ENCODE peak calls at places on chromosomes 12 and 14, in nine cellular contexts. I, F, D, L, H, S, J, B and A are unnamed samples.
A peak's percentile ranks its signal among the peaks of the same experiment; 100 is the strongest.

GRCh38 chr12:10636611-10637010 is 23.2 kb upstream of the MAGOHB start:
- DNase-seq in I (no peak), F (no peak), D (no peak), L (no peak), H (no peak), S (no peak), J (no peak), B (no peak), A (no peak)

GRCh38 chr14:91284791-91285548 is 40.5 kb upstream of the GPR68 start:
- DNase-seq in I (no peak), F (no peak), D (no peak), L (no peak), H (no peak), S (no peak), J (no peak), B (no peak), A (no peak)

GRCh38 chr12:52473738-52474137 is at the start of gene KRT6C:
- DNase-seq in I (no peak), F (no peak), D (no peak), L (no peak), H (no peak), S (no peak), J (no peak), B (no peak), A (no peak)

GRCh38 chr12:126926023-126926600 is 1340.9 kb upstream of the TMEM132C start:
- DNase-seq in I (no peak), F (no peak), D (no peak), L (no peak), H (no peak), S (no peak), J (no peak), B (no peak), A (no peak)

GRCh38 chr14:74663884-74664283 is 49.0 kb downstream of the AREL1 start:
- DNase-seq in I (no peak), F (no peak), D (no peak), L (no peak), H (no peak), S (no peak), J (no peak), B (no peak), A (no peak)

GRCh38 chr12:88299567-88300101 is 157.5 kb downstream of the TMTC3 start:
- DNase-seq in I (peak; percentile 66), F (no peak), D (no peak), L (peak; percentile 98), H (no peak), S (no peak), J (no peak), B (no peak), A (peak; percentile 24)

GRCh38 chr12:26126340-26127284 is 1.8 kb upstream of the BHLHE41 start:
- DNase-seq in I (peak; percentile 78), F (peak; percentile 89), D (peak; percentile 87), L (peak; percentile 80), H (peak; percentile 78), S (peak; percentile 90), J (peak; percentile 88), B (peak; percentile 28), A (peak; percentile 94)

GRCh38 chr14:24151404-24152080 is 4.2 kb downstream of the RNF31 start:
- DNase-seq in I (no peak), F (no peak), D (no peak), L (no peak), H (no peak), S (no peak), J (no peak), B (no peak), A (no peak)

GRCh38 chr14:55698051-55698450 is 118.0 kb downstream of the KTN1 start:
- DNase-seq in I (peak; percentile 8), F (no peak), D (no peak), L (no peak), H (no peak), S (peak; percentile 72), J (no peak), B (no peak), A (no peak)

GRCh38 chr12:106223485-106224391 is 24.1 kb downstream of the CKAP4 start:
- DNase-seq in I (peak; percentile 90), F (peak; percentile 76), D (peak; percentile 77), L (peak; percentile 54), H (peak; percentile 59), S (peak; percentile 84), J (no peak), B (peak; percentile 45), A (peak; percentile 74)

GRCh38 chr14:22898302-22898894 is 15.4 kb downstream of the REM2 start:
- DNase-seq in I (no peak), F (no peak), D (no peak), L (peak; percentile 88), H (no peak), S (no peak), J (no peak), B (no peak), A (no peak)

GRCh38 chr12:95721320-95721719 is 69.2 kb downstream of the NTN4 start:
- DNase-seq in I (no peak), F (no peak), D (no peak), L (peak; percentile 33), H (no peak), S (no peak), J (no peak), B (no peak), A (no peak)

DNA sequence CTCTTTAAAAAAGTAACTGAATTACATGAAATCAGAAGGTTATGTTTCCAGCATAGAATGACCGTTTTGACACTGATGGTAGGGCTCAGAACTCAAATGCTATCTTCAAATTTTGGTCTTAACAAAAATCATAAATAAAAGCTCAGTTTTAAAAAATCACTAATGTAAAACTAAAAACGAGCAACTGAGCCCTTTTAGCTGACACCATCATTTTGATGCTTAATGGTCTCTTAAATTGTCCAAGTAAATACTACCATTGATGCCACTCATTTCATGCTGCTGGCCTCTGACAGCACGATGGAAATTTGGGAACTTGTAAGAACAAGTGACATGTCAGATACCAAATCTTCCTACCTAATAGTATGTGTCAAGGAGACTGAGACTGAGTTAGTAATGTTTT is 205.0 kb downstream of the AKAP6 start:
- DNase-seq in I (no peak), F (no peak), D (no peak), L (no peak), H (no peak), S (no peak), J (no peak), B (no peak), A (no peak)
- TF ChIP-seq POLR2A in I (no peak), F (no peak), D (no peak), L (no peak), H (no peak), S (no peak), J (no peak), B (no peak), A (no peak)

DNA sequence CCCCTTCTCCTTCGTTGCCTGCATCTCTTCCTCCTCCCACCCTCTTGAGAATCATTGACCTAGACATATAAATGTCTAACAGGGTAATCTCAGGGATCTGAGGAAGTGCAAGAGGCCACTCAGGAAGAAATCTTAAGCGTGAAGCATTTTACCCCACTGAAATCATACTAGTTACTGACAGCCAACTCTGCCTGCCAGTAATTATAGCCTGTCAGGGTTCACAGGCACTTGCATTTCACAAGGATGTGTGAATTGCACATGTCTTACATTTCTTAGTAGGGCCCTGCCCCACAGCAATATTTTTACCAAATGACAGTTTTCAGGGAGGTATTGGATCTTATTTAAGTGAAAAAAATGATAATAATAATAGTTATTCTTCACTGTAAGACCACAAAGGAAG is 127.2 kb downstream of the SLC15A5 start:
- DNase-seq in I (no peak), F (no peak), D (no peak), L (no peak), H (no peak), S (no peak), J (no peak), B (no peak), A (no peak)
- H3K4me3 ChIP-seq in I (no peak overlapping the region), F (no peak overlapping the region), D (no peak overlapping the region), L (no peak overlapping the region), H (no peak overlapping the region), S (no peak overlapping the region), J (no peak overlapping the region), B (no peak overlapping the region), A (no peak overlapping the region)

GRCh38 chr12:51391047-51391837 is at the start of gene GALNT6:
- DNase-seq in I (peak; percentile 51), F (no peak), D (no peak), L (no peak), H (peak; percentile 72), S (peak; percentile 91), J (no peak), B (no peak), A (no peak)
- TF ChIP-seq POLR2A in I (no peak), F (no peak), D (no peak), L (no peak), H (no peak), S (peak; percentile 34), J (no peak), B (no peak), A (no peak)

GRCh38 chr14:94391284-94391914 is 3.0 kb upstream of the SERPINA1 start:
- DNase-seq in I (no peak), F (no peak), D (no peak), L (no peak), H (peak; percentile 31), S (no peak), J (no peak), B (no peak), A (no peak)

GRCh38 chr14:94392510-94392935 is 4.1 kb upstream of the SERPINA1 start:
- DNase-seq in I (no peak), F (no peak), D (no peak), L (peak; percentile 65), H (peak; percentile 79), S (no peak), J (no peak), B (peak; percentile 59), A (peak; percentile 56)

GRCh38 chr14:94388896-94389469 is 581 bp upstream of the SERPINA1 start:
- DNase-seq in I (no peak), F (no peak), D (no peak), L (no peak), H (peak; percentile 20), S (no peak), J (no peak), B (no peak), A (no peak)

GRCh38 chr14:94389731-94390371 is 1.4 kb upstream of the SERPINA1 start:
- DNase-seq in I (no peak), F (no peak), D (no peak), L (no peak), H (no peak), S (no peak), J (no peak), B (no peak), A (no peak)

GRCh38 chr14:94390372-94391086 is 2.1 kb upstream of the SERPINA1 start:
- DNase-seq in I (no peak), F (no peak), D (no peak), L (no peak), H (peak; percentile 96), S (peak; percentile 91), J (peak; percentile 45), B (no peak), A (peak; percentile 84)
- H3K4me3 ChIP-seq in I (no peak overlapping the region), F (no peak overlapping the region), D (no peak overlapping the region), L (no peak overlapping the region), H (peak overlapping the region; percentile 34), S (peak overlapping the region; percentile 47), J (peak overlapping the region; percentile 0), B (no peak overlapping the region), A (no peak overlapping the region)